ENCODE peak calls at places on chromosomes 5 and 9, in five cellular contexts. O, H, Z, K and C are unnamed samples.

GRCh38 chr9:89759563-89759962 is 154.8 kb downstream of the GADD45G start:
- DNase-seq in O (no peak), H (no peak), Z (peak), K (no peak), C (no peak)

GRCh38 chr9:133839822-133840329 is 101.7 kb upstream of the SARDH start:
- DNase-seq in O (no peak), H (peak), Z (no peak), K (peak), C (no peak)

GRCh38 chr9:72013188-72013877 is 47.1 kb downstream of the C9orf57 start:
- DNase-seq in O (no peak), H (no peak), Z (no peak), K (no peak), C (no peak)

GRCh38 chr9:135244751-135245221 is 157.3 kb downstream of the OLFM1 start:
- DNase-seq in O (no peak), H (no peak), Z (no peak), K (no peak), C (no peak)

GRCh38 chr9:120408680-120409258 is 171.2 kb downstream of the CDK5RAP2 start:
- DNase-seq in O (no peak), H (no peak), Z (no peak), K (no peak), C (no peak)

GRCh38 chr9:76699966-76700365 is 64.3 kb upstream of the PCA3 start:
- DNase-seq in O (no peak), H (no peak), Z (no peak), K (no peak), C (no peak)

GRCh38 chr9:95025213-95026170 is 292.0 kb downstream of the FANCC start:
- DNase-seq in O (peak), H (no peak), Z (no peak), K (peak), C (peak)

GRCh38 chr9:98656536-98656935 is 52.2 kb downstream of the GABBR2 start:
- DNase-seq in O (no peak), H (no peak), Z (no peak), K (no peak), C (no peak)

GRCh38 chr9:75911390-75911789 is 20.9 kb downstream of the PCSK5 start:
- DNase-seq in O (no peak), H (no peak), Z (no peak), K (no peak), C (no peak)

GRCh38 chr9:89252910-89253309 is 58.1 kb upstream of the CKS2 start:
- DNase-seq in O (no peak), H (no peak), Z (no peak), K (no peak), C (no peak)

GRCh38 chr9:74322661-74323314 is 174.3 kb upstream of the RORB start:
- DNase-seq in O (no peak), H (peak), Z (peak), K (peak), C (no peak)

GRCh38 chr9:81390802-81391456 is 298.4 kb downstream of the TLE1 start:
- DNase-seq in O (no peak), H (no peak), Z (no peak), K (peak), C (no peak)

GRCh38 chr9:6646028-6646636 is 603 bp upstream of the GLDC start:
- DNase-seq in O (no peak), H (peak), Z (no peak), K (no peak), C (no peak)

GRCh38 chr9:132023409-132024180 is 56.1 kb downstream of the MED27 start:
- DNase-seq in O (no peak), H (peak), Z (peak), K (no peak), C (no peak)

GRCh38 chr5:86565197-86565789 is 52.4 kb upstream of the COX7C start:
- DNase-seq in O (no peak), H (no peak), Z (no peak), K (no peak), C (peak)

GRCh38 chr9:132670816-132671371 is 630 bp downstream of the GTF3C4 start:
- DNase-seq in O (no peak), H (peak), Z (peak), K (peak), C (no peak)

GRCh38 chr9:84301851-84302250 is 38.7 kb downstream of the SLC28A3 start:
- DNase-seq in O (no peak), H (no peak), Z (no peak), K (no peak), C (no peak)